ENCODE peak calls at places on chromosome 9, in four cellular contexts. B, O, P and J are unnamed samples.

GRCh38 chr9:77523891-77524290 is 124.2 kb downstream of the GNA14 start:
- DNase-seq in P (no peak), B (no peak), O (no peak), J (no peak)

GRCh38 chr9:111853450-111853827 is 43.2 kb upstream of the UGCG start:
- DNase-seq in P (no peak), O (no peak), B (no peak), J (no peak)

GRCh38 chr9:114155967-114156294 is 594 bp downstream of the COL27A1 start:
- DNase-seq in B (no peak), P (no peak), O (no peak), J (no peak)

GRCh38 chr9:69548676-69549075 is 123.5 kb downstream of the APBA1 start:
- DNase-seq in O (no peak), P (no peak), B (no peak), J (no peak)

GRCh38 chr9:117903453-117903852 is 199.2 kb downstream of the TLR4 start:
- DNase-seq in P (no peak), O (no peak), B (no peak), J (no peak)

GRCh38 chr9:135480942-135481315 is 1.3 kb downstream of the PPP1R26 start:
- DNase-seq in B (no peak), O (no peak), P (no peak), J (no peak)

GRCh38 chr9:135478858-135479468 is 619 bp upstream of the PPP1R26 start:
- DNase-seq in P (peak), O (peak), B (no peak), J (no peak)

GRCh38 chr9:1978941-1979340 is 36.2 kb upstream of the SMARCA2 start:
- DNase-seq in B (peak), P (peak), O (no peak), J (no peak)

GRCh38 chr9:31210982-31211570 is 1173.4 kb upstream of the ACO1 start:
- DNase-seq in O (no peak), B (no peak), P (no peak), J (no peak)

GRCh38 chr9:117678882-117679281 is 25.3 kb upstream of the TLR4 start:
- DNase-seq in P (no peak), O (no peak), B (no peak), J (peak)

GRCh38 chr9:126055386-126055785 is 271.2 kb upstream of the MVB12B start:
- DNase-seq in P (no peak), O (no peak), B (peak), J (peak)

GRCh38 chr9:130268521-130269131 is 3.1 kb downstream of the HMCN2 start:
- DNase-seq in P (no peak), B (no peak), O (no peak), J (no peak)

GRCh38 chr9:85599540-85600140 is 142.1 kb downstream of the AGTPBP1 start:
- DNase-seq in B (peak), O (no peak), P (no peak), J (peak)

GRCh38 chr9:68804911-68805889 is 100.2 kb downstream of the PIP5K1B start:
- DNase-seq in O (no peak), P (no peak), B (no peak), J (no peak)

GRCh38 chr9:87441251-87441650 is 56.4 kb upstream of the DAPK1 start:
- DNase-seq in B (peak), P (no peak), O (no peak), J (no peak)

GRCh38 chr9:4553951-4554381 is 63.7 kb downstream of the SLC1A1 start:
- DNase-seq in O (no peak), B (peak), P (no peak), J (peak)

GRCh38 chr9:77714077-77714549 is 66.0 kb upstream of the GNA14 start:
- DNase-seq in O (no peak), B (no peak), P (no peak), J (peak)

GRCh38 chr9:12819436-12820185 is 44.8 kb downstream of the LURAP1L start:
- DNase-seq in P (peak), O (no peak), B (peak), J (no peak)

GRCh38 chr9:105901514-105902109 is 207.3 kb downstream of the TMEM38B start:
- DNase-seq in B (no peak), O (no peak), P (peak), J (peak)

GRCh38 chr9:16505159-16505558 is 365.3 kb downstream of the BNC2 start:
- DNase-seq in O (no peak), B (peak), P (no peak), J (peak)

GRCh38 chr9:109283012-109283411 is 37.8 kb downstream of the EPB41L4B start:
- DNase-seq in P (no peak), B (no peak), O (no peak), J (no peak)

GRCh38 chr9:79667716-79668458 is 96.1 kb downstream of the TLE4 start:
- DNase-seq in P (no peak), B (no peak), O (no peak), J (no peak)

GRCh38 chr9:6590329-6590728 is 55.2 kb downstream of the GLDC start:
- DNase-seq in P (no peak), O (no peak), B (no peak), J (no peak)

GRCh38 chr9:21968331-21969010 is 25.7 kb downstream of the CDKN2A start:
- DNase-seq in B (no peak), P (no peak), O (no peak), J (peak)

GRCh38 chr9:101235105-101235866 is 149.5 kb downstream of the BAAT start:
- DNase-seq in O (no peak), B (no peak), P (no peak), J (peak)

GRCh38 chr9:97430316-97430715 is 18.4 kb downstream of the TDRD7 start:
- DNase-seq in B (no peak), P (no peak), O (no peak), J (no peak)

GRCh38 chr9:124054671-124055212 is 43.2 kb downstream of the LHX2 start:
- DNase-seq in P (peak), O (no peak), B (peak), J (peak)

GRCh38 chr9:19812194-19812593 is 23.4 kb upstream of the SLC24A2 start:
- DNase-seq in O (no peak), P (no peak), B (no peak), J (no peak)

GRCh38 chr9:109861499-109861898 is 81.5 kb downstream of the PALM2AKAP2 start:
- DNase-seq in O (no peak), P (no peak), B (no peak), J (no peak)

GRCh38 chr9:98410185-98410697 is 154.8 kb upstream of the TBC1D2 start:
- DNase-seq in O (no peak), P (no peak), B (peak), J (peak)

GRCh38 chr9:101465330-101465915 is 29.8 kb upstream of the ALDOB start:
- DNase-seq in P (peak), B (peak), O (no peak), J (peak)

GRCh38 chr9:134178781-134179551 is 14.6 kb upstream of the RNU6ATAC start:
- DNase-seq in O (no peak), B (no peak), P (peak), J (peak)

GRCh38 chr9:130497139-130497538 is 52.4 kb downstream of the ASS1 start:
- DNase-seq in P (no peak), O (no peak), B (no peak), J (no peak)

GRCh38 chr9:4269872-4270271 is 30.0 kb downstream of the GLIS3 start:
- DNase-seq in B (no peak), P (no peak), O (no peak), J (no peak)

GRCh38 chr9:22813520-22813919 is 366.9 kb downstream of the DMRTA1 start:
- DNase-seq in P (no peak), O (no peak), B (peak), J (peak)

GRCh38 chr9:38406476-38407186 is 14.1 kb downstream of the ALDH1B1 start:
- DNase-seq in P (no peak), O (no peak), B (no peak), J (no peak)

GRCh38 chr9:34717996-34718614 is 8.2 kb upstream of the CCL21 start:
- DNase-seq in P (peak), B (no peak), O (no peak), J (no peak)

GRCh38 chr9:134373269-134373668 is 47.0 kb downstream of the RXRA start:
- DNase-seq in O (no peak), B (no peak), P (no peak), J (no peak)

GRCh38 chr9:72145733-72146132 is 3.5 kb upstream of the GDA start:
- DNase-seq in P (no peak), O (no peak), B (no peak), J (no peak)
- TF ChIP-seq CTCF in P (no peak), O (no peak), B (no peak), J (no peak)

DNA sequence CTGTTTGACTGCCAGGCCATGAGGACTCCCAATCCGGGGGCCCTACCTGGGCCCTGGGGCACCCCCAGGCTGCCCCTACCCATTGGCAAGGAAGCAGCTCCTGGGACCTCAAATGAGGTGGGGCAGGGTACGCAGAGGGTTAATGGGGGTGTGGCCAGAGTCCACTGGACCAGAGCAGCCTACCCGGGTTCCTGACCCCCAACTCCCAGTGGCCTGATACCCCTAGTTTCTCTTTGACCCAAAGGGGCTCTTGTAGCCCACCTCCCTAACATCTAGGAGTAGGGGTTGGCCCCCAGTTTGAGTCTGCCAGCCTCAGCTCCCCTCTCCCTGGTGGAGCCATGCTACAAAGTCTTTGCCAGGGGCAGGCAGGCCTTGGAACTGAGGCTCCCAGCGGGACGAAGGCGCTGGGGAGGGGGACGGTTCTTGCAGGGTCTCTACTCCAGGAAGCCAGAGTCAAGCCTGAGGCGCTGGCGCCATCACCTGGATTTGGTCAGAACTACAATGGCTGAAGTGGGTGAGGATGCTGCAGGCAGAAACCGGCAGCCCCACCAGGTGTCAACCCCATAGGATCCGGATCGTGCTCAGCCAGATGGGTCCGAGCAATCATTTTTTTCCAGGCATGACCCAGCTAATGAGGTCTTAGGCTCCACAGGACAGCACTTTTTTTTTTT is 8.4 kb upstream of the CERCAM start:
- DNase-seq in B (peak), O (no peak), P (peak), J (peak)
- TF ChIP-seq CTCF in B (peak), O (no peak), P (peak), J (peak)

GRCh38 chr9:90729351-90729750 is 72.3 kb upstream of the SYK start:
- DNase-seq in P (no peak), O (no peak), B (no peak), J (no peak)

GRCh38 chr9:90724112-90724511 is 77.5 kb upstream of the SYK start:
- DNase-seq in O (no peak), B (no peak), P (no peak), J (no peak)

GRCh38 chr9:90727498-90727897 is 74.1 kb upstream of the SYK start:
- DNase-seq in O (no peak), B (no peak), P (no peak), J (no peak)

GRCh38 chr9:90724880-90725279 is 76.7 kb upstream of the SYK start:
- DNase-seq in B (no peak), P (no peak), O (no peak), J (no peak)

GRCh38 chr9:90726215-90726614 is 75.4 kb upstream of the SYK start:
- DNase-seq in O (no peak), B (no peak), P (no peak), J (no peak)
- TF ChIP-seq CTCF in O (no peak), B (no peak), P (no peak), J (no peak)

DNA sequence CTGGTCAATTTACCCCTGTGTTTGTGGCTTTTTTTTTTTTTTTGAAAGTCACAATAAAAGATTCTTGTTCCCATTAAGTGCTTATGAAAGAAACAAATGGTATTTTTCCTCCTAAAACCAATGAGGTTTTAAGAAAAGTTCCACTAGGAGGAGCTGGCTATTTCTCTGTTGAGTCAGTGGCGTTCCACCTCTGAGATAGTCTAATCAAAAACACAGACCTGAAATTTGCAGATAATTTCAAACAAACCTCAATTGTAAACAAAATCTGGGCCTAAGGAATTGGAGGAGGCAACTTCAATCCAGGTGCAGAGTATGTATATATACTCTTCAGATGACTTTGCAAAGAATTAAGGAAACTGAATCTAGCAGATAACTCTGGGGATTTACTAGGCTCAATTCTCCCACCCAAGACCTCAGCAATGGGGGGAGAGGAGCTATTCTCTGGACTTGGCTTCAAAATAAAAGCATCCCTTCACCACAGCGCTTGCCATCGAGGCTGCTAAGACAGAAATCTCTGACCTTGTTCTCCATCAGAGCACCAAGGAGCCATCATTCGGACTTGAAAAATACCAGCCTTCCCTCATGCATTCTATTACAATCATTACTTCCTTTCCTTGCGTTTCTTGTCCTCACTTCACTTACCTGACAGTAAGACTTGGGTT is 52.4 kb downstream of the FANCC start:
- DNase-seq in P (no peak), B (peak), O (no peak), J (peak)
- TF ChIP-seq CTCF in P (no peak), B (peak), O (peak), J (peak)

GRCh38 chr9:83330207-83331196 is 207.7 kb downstream of the FRMD3 start:
- DNase-seq in P (no peak), B (no peak), O (no peak), J (no peak)
- TF ChIP-seq CTCF in P (no peak), B (peak), O (no peak), J (peak)

GRCh38 chr9:72839140-72839539 is 113.7 kb downstream of the ALDH1A1 start:
- DNase-seq in B (no peak), O (no peak), P (no peak), J (no peak)

GRCh38 chr9:72844440-72844768 is 108.4 kb downstream of the ALDH1A1 start:
- DNase-seq in O (no peak), B (no peak), P (no peak), J (no peak)

DNA sequence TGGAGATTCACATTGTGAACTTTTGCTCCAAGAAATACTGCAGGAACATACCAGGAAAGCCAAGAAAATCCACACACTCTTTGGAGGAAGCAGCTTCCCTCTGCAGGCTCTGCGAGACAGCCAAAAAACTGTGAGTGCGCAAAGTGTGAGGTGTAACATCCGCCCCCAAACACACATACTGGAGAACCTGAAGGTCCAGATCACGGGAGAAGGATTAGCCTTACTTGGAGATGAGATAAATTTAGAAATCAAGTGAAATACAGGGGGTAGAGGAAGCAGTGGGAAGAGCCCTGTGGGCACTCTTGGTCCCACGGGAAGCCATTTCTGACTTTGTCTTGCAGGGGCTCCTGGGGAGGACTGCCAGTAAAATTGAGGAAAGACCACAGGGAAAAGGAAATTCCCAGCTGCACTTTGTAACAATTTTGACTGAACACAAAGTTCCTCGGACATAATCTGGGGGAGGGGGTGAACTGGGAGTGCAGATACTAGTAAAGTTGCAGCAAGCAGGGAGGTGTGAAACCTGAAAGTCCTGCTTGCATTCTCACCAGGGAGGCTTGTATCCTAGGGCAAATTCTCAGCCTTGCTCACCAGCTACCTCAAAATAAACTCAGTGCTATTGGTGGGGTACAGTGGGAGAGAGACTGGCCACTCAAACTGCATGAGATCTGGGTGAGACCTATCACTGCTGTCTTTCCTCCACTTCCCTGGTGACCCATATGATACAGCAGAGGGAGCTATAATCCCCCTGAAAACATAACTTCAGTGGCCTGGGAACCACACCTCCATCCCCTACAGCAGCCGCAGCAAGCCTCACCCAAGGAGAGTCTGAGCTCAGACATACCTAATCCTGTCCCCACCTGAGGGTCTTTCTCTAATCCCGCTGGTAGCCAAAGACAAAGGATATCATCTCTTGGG is 109.1 kb downstream of the ALDH1A1 start:
- DNase-seq in O (no peak), B (no peak), P (no peak), J (no peak)
- TF ChIP-seq CTCF in O (no peak), B (peak), P (no peak), J (no peak)

GRCh38 chr9:131954299-131954698 is 125.4 kb downstream of the MED27 start:
- DNase-seq in P (no peak), B (no peak), O (no peak), J (no peak)
- TF ChIP-seq CTCF in P (no peak), B (peak), O (no peak), J (peak)